ENCODE peak calls at places on chromosome 17, in seven cellular contexts. K is mesendoderm, Y is neuronal stem cell, C is H9, L is H1, J is IMR-90, A is mesenchymal stem cell. I is an unnamed sample.

GRCh38 chr17:8951210-8951609 is 14.3 kb downstream of the PIK3R5 start:
- DNase-seq in K (no peak), Y (no peak), C (no peak), L (no peak), J (no peak), A (no peak), I (no peak)

GRCh38 chr17:82668024-82668630 is 19.9 kb upstream of the WDR45B start:
- DNase-seq in K (no peak), Y (no peak), C (no peak), L (no peak), J (no peak), A (no peak), I (no peak)

GRCh38 chr17:69445132-69445531 is 30.6 kb downstream of the MAP2K6 start:
- DNase-seq in K (no peak), Y (no peak), C (no peak), L (no peak), J (no peak), A (no peak), I (no peak)

GRCh38 chr17:75647921-75648320 is 14.7 kb downstream of the SMIM5 start:
- DNase-seq in K (no peak), Y (no peak), C (no peak), L (no peak), J (no peak), A (no peak), I (no peak)

GRCh38 chr17:59963738-59964454 is 644 bp downstream of the RNFT1 start:
- DNase-seq in K (peak; percentile 16), Y (no peak), C (no peak), L (no peak), J (peak; percentile 69), A (peak; percentile 88), I (peak; percentile 75)

GRCh38 chr17:5557485-5557884 is 26.8 kb downstream of the NLRP1 start:
- DNase-seq in K (no peak), Y (no peak), C (no peak), L (no peak), J (peak; percentile 84), A (peak; percentile 51), I (no peak)

GRCh38 chr17:4934173-4934979 is 2.3 kb downstream of the GP1BA start:
- DNase-seq in K (peak; percentile 77), Y (no peak), C (peak; percentile 81), L (no peak), J (peak; percentile 38), A (peak; percentile 65), I (no peak)

GRCh38 chr17:49447603-49448325 is 33.1 kb upstream of the PHB1 start:
- DNase-seq in K (no peak), Y (no peak), C (no peak), L (no peak), J (no peak), A (no peak), I (no peak)

GRCh38 chr17:34741967-34742366 is 162.6 kb downstream of the TMEM132E start:
- DNase-seq in K (peak; percentile 8), Y (no peak), C (peak; percentile 36), L (no peak), J (no peak), A (no peak), I (no peak)

DNA sequence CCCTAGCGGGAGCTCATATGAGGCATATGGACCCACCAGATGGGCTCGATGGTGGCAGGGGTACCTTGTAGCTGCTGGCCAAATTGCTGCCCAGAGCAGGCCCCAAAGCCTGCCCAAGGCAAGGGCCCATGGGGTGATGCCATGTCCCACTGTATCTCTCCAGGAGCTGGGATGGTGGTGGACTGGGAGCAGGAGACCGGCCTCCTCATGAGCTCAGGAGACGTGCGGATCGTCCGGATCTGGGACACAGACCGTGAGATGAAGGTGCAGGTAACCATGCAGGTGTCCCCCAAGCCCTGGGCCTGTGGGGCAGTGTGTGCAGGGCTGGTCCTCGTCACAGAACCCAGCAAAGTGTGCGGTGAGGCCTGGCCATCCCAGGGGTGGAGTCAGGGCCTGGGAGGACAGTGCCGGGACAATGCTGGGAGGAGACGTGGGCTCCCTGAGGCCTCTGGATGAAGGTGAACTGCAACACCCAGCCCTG is 34.1 kb upstream of the CHMP6 start:
- DNase-seq in K (no peak), Y (no peak), C (no peak), L (no peak), J (no peak), A (no peak), I (no peak)
- H2BK120ac ChIP-seq in K (no peak overlapping the region), Y (peak overlapping the region; percentile 73), C (no peak overlapping the region), L (no peak overlapping the region), J (no peak overlapping the region), A (no peak overlapping the region), I (no peak overlapping the region)

GRCh38 chr17:79102214-79102613 is 27.6 kb downstream of the ENGASE start:
- DNase-seq in K (no peak), Y (no peak), C (no peak), L (no peak), J (no peak), A (no peak), I (no peak)
- H2BK120ac ChIP-seq in K (no peak overlapping the region), Y (peak overlapping the region; percentile 41), C (no peak overlapping the region), L (no peak overlapping the region), J (no peak overlapping the region), A (no peak overlapping the region), I (no peak overlapping the region)

GRCh38 chr17:38627957-38628356 is 22.2 kb upstream of the SRCIN1 start:
- DNase-seq in K (no peak), Y (no peak), C (peak; percentile 8), L (no peak), J (no peak), A (no peak), I (no peak)

GRCh38 chr17:38636054-38636453 is 30.3 kb upstream of the SRCIN1 start:
- DNase-seq in K (peak; percentile 89), Y (no peak), C (peak; percentile 86), L (no peak), J (no peak), A (no peak), I (peak; percentile 47)

GRCh38 chr17:38628441-38628840 is 22.7 kb upstream of the SRCIN1 start:
- DNase-seq in K (peak; percentile 79), Y (no peak), C (peak; percentile 84), L (no peak), J (peak; percentile 6), A (peak; percentile 16), I (no peak)

GRCh38 chr17:38637951-38638350 is 32.2 kb upstream of the SRCIN1 start:
- DNase-seq in K (no peak), Y (no peak), C (peak; percentile 17), L (no peak), J (no peak), A (no peak), I (no peak)

GRCh38 chr17:38632334-38632733 is 26.6 kb upstream of the SRCIN1 start:
- DNase-seq in K (no peak), Y (no peak), C (peak; percentile 12), L (no peak), J (no peak), A (no peak), I (no peak)
- H2BK120ac ChIP-seq in K (no peak overlapping the region), Y (no peak overlapping the region), C (no peak overlapping the region), L (no peak overlapping the region), J (no peak overlapping the region), A (no peak overlapping the region), I (no peak overlapping the region)

DNA sequence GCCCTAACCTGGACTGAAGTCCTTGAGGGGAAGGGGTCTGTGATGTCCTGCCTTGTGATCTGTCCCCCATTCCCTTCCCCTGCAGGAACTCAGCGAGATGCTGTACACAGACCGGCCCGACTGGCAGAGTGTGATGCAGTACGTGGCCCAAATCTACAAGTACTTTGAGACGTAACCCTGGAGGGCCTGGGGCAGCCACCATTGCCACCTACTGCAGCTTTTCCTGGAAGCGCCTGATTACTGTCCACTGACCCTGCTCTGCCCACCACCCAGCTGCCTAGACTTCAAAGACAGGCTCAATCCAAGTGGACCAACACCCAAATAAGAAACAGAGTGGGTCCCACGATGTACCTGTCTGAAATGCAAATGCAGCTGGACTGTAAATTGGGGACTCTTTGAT is 153.4 kb downstream of the LGALS9B start:
- DNase-seq in K (no peak), Y (no peak), C (no peak), L (no peak), J (no peak), A (no peak), I (no peak)
- H2BK120ac ChIP-seq in K (no peak overlapping the region), Y (no peak overlapping the region), C (no peak overlapping the region), L (no peak overlapping the region), J (no peak overlapping the region), A (no peak overlapping the region), I (no peak overlapping the region)

GRCh38 chr17:29827179-29827578 is 102.8 kb downstream of the SSH2 start:
- DNase-seq in K (no peak), Y (no peak), C (no peak), L (no peak), J (no peak), A (no peak), I (no peak)
- H2BK120ac ChIP-seq in K (no peak overlapping the region), Y (no peak overlapping the region), C (no peak overlapping the region), L (no peak overlapping the region), J (no peak overlapping the region), A (no peak overlapping the region), I (no peak overlapping the region)

I was measured in trophoblast cell.